ENCODE peak calls at places on chromosomes 1 and 21, in eight cellular contexts. One of them, this sample, is unnamed.

GRCh38 chr1:37797750-37798345 is 4.2 kb downstream of the MANEAL start:
- DNase-seq in ELR: peak; percentile 15
- DNase-seq in amniotic stem cell: no peak
- DNase-seq in stimulated activated CD4-positive, alpha-beta T cell treated with anti-CD3 and anti-CD28 coated beads, Interleukin-12 subunit alpha, Interleukin-12 subunit beta, amount 100 ng/mL, for 4 hours: no peak
- DNase-seq in esophagus squamous epithelium: no peak
- DNase-seq in kidney glomerular epithelial cell: peak; percentile 19
- DNase-seq in type B pancreatic cell: no peak
- DNase-seq in NAMALWA: no peak
- DNase-seq in this sample: no peak

GRCh38 chr1:63368131-63368530 is 704 bp downstream of the ALG6 start:
- DNase-seq in amniotic stem cell: no peak
- DNase-seq in esophagus squamous epithelium: no peak
- DNase-seq in ELR: peak; percentile 25
- DNase-seq in stimulated activated CD4-positive, alpha-beta T cell treated with anti-CD3 and anti-CD28 coated beads, Interleukin-12 subunit alpha, Interleukin-12 subunit beta, amount 100 ng/mL, for 4 hours: no peak
- DNase-seq in type B pancreatic cell: no peak
- DNase-seq in kidney glomerular epithelial cell: no peak
- DNase-seq in NAMALWA: no peak
- DNase-seq in this sample: peak; percentile 8

GRCh38 chr1:181763736-181764135 is 280.4 kb downstream of the CACNA1E start:
- DNase-seq in NAMALWA: no peak
- DNase-seq in type B pancreatic cell: no peak
- DNase-seq in ELR: no peak
- DNase-seq in stimulated activated CD4-positive, alpha-beta T cell treated with anti-CD3 and anti-CD28 coated beads, Interleukin-12 subunit alpha, Interleukin-12 subunit beta, amount 100 ng/mL, for 4 hours: no peak
- DNase-seq in amniotic stem cell: no peak
- DNase-seq in esophagus squamous epithelium: no peak
- DNase-seq in kidney glomerular epithelial cell: no peak
- DNase-seq in this sample: no peak

GRCh38 chr1:44266400-44267344 is 53.4 kb downstream of the DMAP1 start:
- DNase-seq in esophagus squamous epithelium: no peak
- DNase-seq in NAMALWA: no peak
- DNase-seq in stimulated activated CD4-positive, alpha-beta T cell treated with anti-CD3 and anti-CD28 coated beads, Interleukin-12 subunit alpha, Interleukin-12 subunit beta, amount 100 ng/mL, for 4 hours: no peak
- DNase-seq in ELR: no peak
- DNase-seq in kidney glomerular epithelial cell: no peak
- DNase-seq in amniotic stem cell: no peak
- DNase-seq in type B pancreatic cell: no peak
- DNase-seq in this sample: no peak

GRCh38 chr1:228871314-228872061 is 136.2 kb downstream of the RHOU start:
- DNase-seq in amniotic stem cell: no peak
- DNase-seq in stimulated activated CD4-positive, alpha-beta T cell treated with anti-CD3 and anti-CD28 coated beads, Interleukin-12 subunit alpha, Interleukin-12 subunit beta, amount 100 ng/mL, for 4 hours: no peak
- DNase-seq in kidney glomerular epithelial cell: no peak
- DNase-seq in esophagus squamous epithelium: no peak
- DNase-seq in type B pancreatic cell: no peak
- DNase-seq in ELR: no peak
- DNase-seq in NAMALWA: no peak
- DNase-seq in this sample: no peak

GRCh38 chr1:1177452-1178206 is 3.9 kb downstream of the TTLL10 start:
- DNase-seq in stimulated activated CD4-positive, alpha-beta T cell treated with anti-CD3 and anti-CD28 coated beads, Interleukin-12 subunit alpha, Interleukin-12 subunit beta, amount 100 ng/mL, for 4 hours: no peak
- DNase-seq in esophagus squamous epithelium: no peak
- DNase-seq in ELR: no peak
- DNase-seq in amniotic stem cell: no peak
- DNase-seq in kidney glomerular epithelial cell: no peak
- DNase-seq in NAMALWA: no peak
- DNase-seq in type B pancreatic cell: no peak
- DNase-seq in this sample: no peak

GRCh38 chr1:182217071-182217470 is 155.6 kb upstream of the ZNF648 start:
- DNase-seq in ELR: peak; percentile 50
- DNase-seq in amniotic stem cell: no peak
- DNase-seq in kidney glomerular epithelial cell: peak; percentile 43
- DNase-seq in esophagus squamous epithelium: no peak
- DNase-seq in type B pancreatic cell: no peak
- DNase-seq in stimulated activated CD4-positive, alpha-beta T cell treated with anti-CD3 and anti-CD28 coated beads, Interleukin-12 subunit alpha, Interleukin-12 subunit beta, amount 100 ng/mL, for 4 hours: no peak
- DNase-seq in NAMALWA: no peak
- DNase-seq in this sample: peak; percentile 73

GRCh38 chr1:1092890-1093609 is 18.9 kb upstream of the RNF223 start:
- DNase-seq in kidney glomerular epithelial cell: no peak
- DNase-seq in stimulated activated CD4-positive, alpha-beta T cell treated with anti-CD3 and anti-CD28 coated beads, Interleukin-12 subunit alpha, Interleukin-12 subunit beta, amount 100 ng/mL, for 4 hours: no peak
- DNase-seq in amniotic stem cell: no peak
- DNase-seq in esophagus squamous epithelium: no peak
- DNase-seq in type B pancreatic cell: peak; percentile 58
- DNase-seq in ELR: no peak
- DNase-seq in NAMALWA: peak; percentile 29
- DNase-seq in this sample: no peak

GRCh38 chr21:23131177-23131576 is 2133.0 kb downstream of the NCAM2 start:
- DNase-seq in esophagus squamous epithelium: no peak
- DNase-seq in type B pancreatic cell: no peak
- DNase-seq in amniotic stem cell: no peak
- DNase-seq in kidney glomerular epithelial cell: no peak
- DNase-seq in stimulated activated CD4-positive, alpha-beta T cell treated with anti-CD3 and anti-CD28 coated beads, Interleukin-12 subunit alpha, Interleukin-12 subunit beta, amount 100 ng/mL, for 4 hours: no peak
- DNase-seq in ELR: peak; percentile 18
- DNase-seq in NAMALWA: peak; percentile 5
- DNase-seq in this sample: no peak

GRCh38 chr1:19448491-19449439 is 36.6 kb downstream of the CAPZB start:
- DNase-seq in kidney glomerular epithelial cell: peak; percentile 95
- DNase-seq in ELR: peak; percentile 92
- DNase-seq in type B pancreatic cell: peak; percentile 79
- DNase-seq in esophagus squamous epithelium: no peak
- DNase-seq in amniotic stem cell: peak; percentile 90
- DNase-seq in NAMALWA: no peak
- DNase-seq in stimulated activated CD4-positive, alpha-beta T cell treated with anti-CD3 and anti-CD28 coated beads, Interleukin-12 subunit alpha, Interleukin-12 subunit beta, amount 100 ng/mL, for 4 hours: no peak
- DNase-seq in this sample: peak; percentile 92

GRCh38 chr1:40315795-40316594 is 1.1 kb downstream of the COL9A2 start:
- DNase-seq in ELR: peak; percentile 41
- DNase-seq in kidney glomerular epithelial cell: no peak
- DNase-seq in stimulated activated CD4-positive, alpha-beta T cell treated with anti-CD3 and anti-CD28 coated beads, Interleukin-12 subunit alpha, Interleukin-12 subunit beta, amount 100 ng/mL, for 4 hours: peak; percentile 25
- DNase-seq in amniotic stem cell: no peak
- DNase-seq in type B pancreatic cell: no peak
- DNase-seq in NAMALWA: peak; percentile 37
- DNase-seq in esophagus squamous epithelium: no peak
- DNase-seq in this sample: no peak